ENCODE peak calls at places on chromosomes 2 and 18, in six cellular contexts. J is psoas muscle; W is CD4-positive, alpha-beta T cell; A is Peyer's patch; U is astrocyte; P is heart left ventricle. H is an unnamed sample.
A peak's percentile ranks its signal among the peaks of the same experiment; 100 is the strongest.

GRCh38 chr2:55518846-55519167 is 711 bp upstream of the CFAP36 start:
- DNase-seq in W (no peak), J (no peak), A (no peak), P (no peak), U (no peak), H (no peak)

GRCh38 chr2:120935339-120936313 is 200.0 kb downstream of the GLI2 start:
- DNase-seq in W (no peak), P (no peak), J (no peak), U (peak; percentile 88), A (no peak), H (no peak)

GRCh38 chr18:79912409-79912991 is 39.0 kb downstream of the SLC66A2 start:
- DNase-seq in A (peak; percentile 43), J (peak; percentile 80), U (peak; percentile 56), P (no peak), W (no peak), H (no peak)

GRCh38 chr2:201175971-201176570 is 6.9 kb upstream of the CASP10 start:
- DNase-seq in U (no peak), A (no peak), P (no peak), J (no peak), W (no peak), H (no peak)

GRCh38 chr2:24228470-24228869 is 53.6 kb downstream of the FAM228A start:
- DNase-seq in U (no peak), J (no peak), A (no peak), W (no peak), P (no peak), H (no peak)

GRCh38 chr2:202687276-202687675 is 52.5 kb downstream of the FAM117B start:
- DNase-seq in A (no peak), J (no peak), P (no peak), W (no peak), U (no peak), H (no peak)

GRCh38 chr2:84906900-84907714 is 1.7 kb downstream of the TMSB10 start:
- DNase-seq in U (peak; percentile 88), P (peak; percentile 81), W (peak; percentile 57), J (peak; percentile 77), A (peak; percentile 77), H (peak; percentile 70)

GRCh38 chr2:190214434-190215194 is 105.0 kb downstream of the HIBCH start:
- DNase-seq in J (no peak), P (no peak), A (no peak), W (no peak), U (peak; percentile 74), H (no peak)

GRCh38 chr2:32768387-32769174 is 140.7 kb downstream of the TTC27 start:
- DNase-seq in A (no peak), W (no peak), J (no peak), U (peak; percentile 34), P (no peak), H (no peak)

GRCh38 chr2:129070663-129071062 is 752.0 kb upstream of the HS6ST1 start:
- DNase-seq in A (no peak), U (no peak), P (no peak), J (no peak), W (no peak), H (no peak)

GRCh38 chr2:239935789-239936758 is 89.1 kb downstream of the NDUFA10 start:
- DNase-seq in P (peak; percentile 2), A (peak; percentile 34), J (peak; percentile 15), U (no peak), W (peak; percentile 10), H (no peak)

GRCh38 chr18:48072428-48073204 is 142.2 kb upstream of the SMAD2 start:
- DNase-seq in J (no peak), P (peak; percentile 48), U (no peak), W (no peak), A (no peak), H (peak; percentile 9)

GRCh38 chr2:118853129-118853640 is 5.7 kb upstream of the EN1 start:
- DNase-seq in W (no peak), P (no peak), A (no peak), U (no peak), J (no peak), H (no peak)

GRCh38 chr18:61957801-61958516 is 65.2 kb upstream of the RNF152 start:
- DNase-seq in W (no peak), P (no peak), U (peak; percentile 23), J (no peak), A (no peak), H (no peak)

GRCh38 chr2:23069156-23069555 is 315.8 kb upstream of the KLHL29 start:
- DNase-seq in J (no peak), W (no peak), U (no peak), A (no peak), P (no peak), H (no peak)

GRCh38 chr2:71781695-71782228 is 328.4 kb downstream of the DYSF start:
- DNase-seq in J (no peak), A (no peak), U (no peak), P (no peak), W (no peak), H (no peak)

GRCh38 chr18:13612111-13612997 is 114.0 kb downstream of the FAM210A start:
- DNase-seq in W (peak; percentile 73), P (no peak), A (peak; percentile 63), J (no peak), U (no peak), H (no peak)

GRCh38 chr2:190499976-190500588 is 34.4 kb downstream of the NEMP2 start:
- DNase-seq in J (no peak), U (no peak), A (no peak), P (no peak), W (no peak), H (no peak)

GRCh38 chr18:12458761-12459160 is 51.0 kb downstream of the PRELID3A start:
- DNase-seq in W (no peak), J (no peak), A (no peak), P (no peak), U (no peak), H (no peak)

GRCh38 chr18:22223263-22223960 is 54.0 kb downstream of the GATA6 start:
- DNase-seq in A (peak; percentile 91), P (peak; percentile 66), W (no peak), J (peak; percentile 78), U (peak; percentile 94), H (no peak)

GRCh38 chr2:222916229-222917197 is 55.7 kb downstream of the ACSL3 start:
- DNase-seq in W (no peak), A (no peak), J (no peak), U (no peak), P (no peak), H (no peak)

GRCh38 chr2:70087703-70088507 is 628 bp downstream of the PCBP1 start:
- DNase-seq in A (peak; percentile 78), U (no peak), W (peak; percentile 52), P (peak; percentile 54), J (peak; percentile 86), H (no peak)

GRCh38 chr2:192145496-192145895 is 49.2 kb downstream of the TMEFF2 start:
- DNase-seq in P (no peak), U (no peak), W (no peak), A (no peak), J (no peak), H (no peak)
- H3K27ac ChIP-seq in P (no peak overlapping the region), U (peak overlapping the region; percentile 49), W (no peak overlapping the region), A (no peak overlapping the region), J (no peak overlapping the region), H (no peak overlapping the region)

GRCh38 chr2:241255542-241256167 is 59.8 kb downstream of the HDLBP start:
- DNase-seq in A (no peak), W (no peak), P (no peak), U (no peak), J (no peak), H (no peak)

GRCh38 chr2:241257419-241258032 is 57.9 kb downstream of the HDLBP start:
- DNase-seq in W (no peak), J (no peak), A (no peak), P (no peak), U (no peak), H (no peak)

GRCh38 chr2:241252778-241253475 is 62.5 kb downstream of the HDLBP start:
- DNase-seq in W (no peak), P (no peak), U (no peak), A (no peak), J (no peak), H (no peak)

GRCh38 chr2:241256168-241256545 is 59.3 kb downstream of the HDLBP start:
- DNase-seq in A (no peak), U (no peak), W (no peak), P (no peak), J (no peak), H (no peak)

DNA sequence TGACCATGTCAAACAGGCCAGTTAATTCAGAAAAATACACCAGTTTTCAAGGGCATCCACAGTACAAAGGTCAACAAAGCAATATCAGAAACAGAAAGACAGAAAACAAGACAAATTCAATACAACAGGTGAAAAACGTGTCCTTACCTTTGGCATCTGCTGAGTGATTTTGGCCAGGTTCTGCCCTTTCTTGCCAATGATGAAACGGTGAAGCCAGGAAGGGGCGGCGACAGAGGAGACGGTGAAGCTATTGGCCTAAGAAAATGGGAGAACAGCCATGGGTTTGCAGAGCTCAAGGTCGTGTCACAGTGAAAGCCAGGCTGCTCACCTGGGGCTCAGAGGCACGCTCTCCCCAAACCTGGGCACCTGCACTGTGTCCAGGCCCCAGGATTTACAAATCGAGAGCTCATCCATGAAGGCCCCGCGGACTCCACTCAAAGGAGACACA is 60.5 kb downstream of the HDLBP start:
- DNase-seq in P (no peak), U (no peak), J (no peak), A (no peak), W (no peak), H (no peak)
- H3K27ac ChIP-seq in P (no peak overlapping the region), U (no peak overlapping the region), J (no peak overlapping the region), A (no peak overlapping the region), W (no peak overlapping the region), H (no peak overlapping the region)

GRCh38 chr18:58567453-58568196 is 61.3 kb downstream of the ALPK2 start:
- DNase-seq in J (no peak), U (peak; percentile 98), W (no peak), A (no peak), P (peak; percentile 36), H (no peak)
- H3K27ac ChIP-seq in J (peak overlapping the region; percentile 90), U (peak overlapping the region; percentile 83), W (no peak overlapping the region), A (no peak overlapping the region), P (peak overlapping the region; percentile 85), H (no peak overlapping the region)

GRCh38 chr2:62202019-62202722 is 6.3 kb downstream of the B3GNT2 start:
- DNase-seq in P (no peak), A (no peak), U (no peak), J (no peak), W (no peak), H (no peak)

GRCh38 chr2:62203459-62203858 is 7.5 kb downstream of the B3GNT2 start:
- DNase-seq in P (no peak), W (no peak), U (no peak), J (no peak), A (no peak), H (no peak)

GRCh38 chr2:62200868-62201267 is 5.0 kb downstream of the B3GNT2 start:
- DNase-seq in P (no peak), J (no peak), W (no peak), U (no peak), A (no peak), H (no peak)

GRCh38 chr2:62201307-62201706 is 5.4 kb downstream of the B3GNT2 start:
- DNase-seq in A (no peak), J (no peak), W (no peak), U (peak; percentile 33), P (no peak), H (no peak)

DNA sequence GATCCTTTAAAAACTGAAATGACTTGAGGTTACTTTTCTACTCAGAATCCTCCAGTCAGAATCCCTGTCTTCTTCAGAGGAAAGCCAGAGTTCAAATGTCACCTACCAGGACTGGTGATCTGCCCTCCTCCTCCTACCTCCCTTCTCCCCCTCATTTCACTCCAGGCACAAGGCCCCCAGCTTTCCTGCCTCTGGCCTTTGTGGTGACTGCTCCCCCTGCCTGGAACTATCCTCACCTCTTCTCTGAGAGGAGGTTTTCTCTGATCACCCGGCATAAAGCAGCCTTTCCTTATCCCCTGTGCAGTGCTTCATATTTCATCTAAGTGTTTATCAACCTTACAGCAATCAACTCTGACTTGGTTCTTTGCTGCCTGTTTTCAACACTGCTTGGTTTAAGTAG is 6.8 kb downstream of the B3GNT2 start:
- DNase-seq in W (no peak), P (no peak), J (no peak), U (no peak), A (no peak), H (no peak)
- H3K27ac ChIP-seq in W (no peak overlapping the region), P (no peak overlapping the region), J (no peak overlapping the region), U (no peak overlapping the region), A (no peak overlapping the region), H (peak overlapping the region; percentile 18)